ENCODE peak calls at places on chromosomes 6 and 20, in five cellular contexts. Y is left cardiac atrium, N is T-cell, O is Daoy, T is SJSA1. U is an unnamed sample.

GRCh38 chr6:113630365-113630737 is 226.8 kb upstream of the MARCKS start:
- DNase-seq in O (peak), N (no peak), T (no peak), Y (no peak), U (no peak)

GRCh38 chr6:105759946-105760345 is 326.2 kb upstream of the PRDM1 start:
- DNase-seq in N (no peak), Y (no peak), O (peak), T (peak), U (peak)

GRCh38 chr20:2301164-2301622 is 5.4 kb downstream of the TGM3 start:
- DNase-seq in T (peak), Y (peak), O (peak), N (no peak), U (peak)

GRCh38 chr20:45087115-45087785 is 13.7 kb downstream of the KCNS1 start:
- DNase-seq in T (no peak), Y (no peak), N (no peak), O (no peak), U (no peak)

GRCh38 chr20:53989977-53990376 is 80.4 kb downstream of the BCAS1 start:
- DNase-seq in O (no peak), T (peak), Y (no peak), N (no peak), U (no peak)

GRCh38 chr6:144536079-144536478 is 250.9 kb downstream of the UTRN start:
- DNase-seq in O (no peak), N (no peak), T (no peak), Y (no peak), U (no peak)

GRCh38 chr6:40373267-40373666 is 213.9 kb downstream of the LRFN2 start:
- DNase-seq in N (no peak), O (no peak), T (no peak), Y (no peak), U (no peak)

GRCh38 chr6:139126255-139126654 is 8.6 kb upstream of the HECA start:
- DNase-seq in T (peak), Y (no peak), N (no peak), O (peak), U (peak)

GRCh38 chr20:3082306-3082951 is 2.1 kb downstream of the AVP start:
- DNase-seq in T (no peak), Y (no peak), O (no peak), N (no peak), U (no peak)

GRCh38 chr6:8437813-8438212 is 2.5 kb upstream of the SLC35B3 start:
- DNase-seq in N (no peak), T (no peak), O (no peak), Y (no peak), U (no peak)

GRCh38 chr20:50085481-50086365 is 27.2 kb downstream of the UBE2V1 start:
- DNase-seq in O (peak), Y (peak), T (peak), N (no peak), U (peak)

GRCh38 chr20:33999025-33999629 is 5.4 kb downstream of the RALY start:
- DNase-seq in O (no peak), Y (no peak), T (no peak), N (no peak), U (no peak)

GRCh38 chr6:106114492-106114891 is 28.4 kb downstream of the PRDM1 start:
- DNase-seq in O (no peak), T (no peak), Y (no peak), N (no peak), U (no peak)

GRCh38 chr6:135637701-135638100 is 140.2 kb upstream of the AHI1 start:
- DNase-seq in T (no peak), Y (no peak), O (no peak), N (no peak), U (no peak)

GRCh38 chr6:37536462-37537225 is 37.0 kb upstream of the CCDC167 start:
- DNase-seq in O (no peak), Y (no peak), T (no peak), N (no peak), U (no peak)

GRCh38 chr6:122207794-122208193 is 191.7 kb upstream of the HSF2 start:
- DNase-seq in Y (no peak), T (no peak), O (no peak), N (no peak), U (no peak)

GRCh38 chr20:5919634-5920544 is 30.4 kb downstream of the TRMT6 start:
- DNase-seq in T (no peak), Y (no peak), O (peak), N (no peak), U (peak)

GRCh38 chr6:116189472-116189871 is 63.5 kb upstream of the COL10A1 start:
- DNase-seq in T (no peak), N (no peak), Y (no peak), O (no peak), U (no peak)

GRCh38 chr20:34088871-34089479 is 23.1 kb downstream of the EIF2S2 start:
- DNase-seq in T (no peak), N (no peak), O (no peak), Y (no peak), U (no peak)

GRCh38 chr6:153096792-153097191 is 34.3 kb downstream of the RGS17 start:
- DNase-seq in N (no peak), O (no peak), Y (no peak), T (no peak), U (no peak)

GRCh38 chr6:38476141-38476540 is 163.6 kb downstream of the BTBD9 start:
- DNase-seq in N (no peak), O (no peak), Y (no peak), T (no peak), U (no peak)

GRCh38 chr20:6008254-6008653 is 45.6 kb downstream of the LRRN4 start:
- DNase-seq in Y (peak), O (peak), T (no peak), N (no peak), U (peak)

GRCh38 chr6:154466139-154466538 is 44.3 kb downstream of the CNKSR3 start:
- DNase-seq in T (no peak), Y (no peak), O (no peak), N (no peak), U (no peak)

GRCh38 chr6:105459049-105459448 is 56.2 kb upstream of the PREP start:
- DNase-seq in N (peak), O (peak), T (peak), Y (no peak), U (peak)

GRCh38 chr6:75285156-75285639 is 606 bp upstream of the TMEM30A start:
- DNase-seq in T (no peak), N (no peak), O (no peak), Y (no peak), U (peak)

GRCh38 chr6:143680157-143680556 is 2.4 kb downstream of the PHACTR2 start:
- DNase-seq in O (no peak), Y (no peak), T (peak), N (no peak), U (no peak)

GRCh38 chr6:138814179-138814834 is 18.4 kb downstream of the ECT2L start:
- DNase-seq in Y (no peak), O (no peak), N (no peak), T (no peak), U (no peak)

GRCh38 chr20:45407067-45407745 is 883 bp upstream of the DBNDD2 start:
- DNase-seq in T (no peak), Y (peak), N (no peak), O (no peak), U (no peak)

GRCh38 chr6:38638941-38639497 is 710 bp downstream of the BTBD9 start:
- DNase-seq in O (peak), N (peak), Y (no peak), T (no peak), U (peak)

GRCh38 chr20:53444386-53444785 is 149.3 kb downstream of the ZNF217 start:
- DNase-seq in Y (no peak), O (no peak), N (no peak), T (no peak), U (no peak)

GRCh38 chr6:12296255-12296573 is 6.1 kb downstream of the EDN1 start:
- DNase-seq in Y (peak), O (peak), T (peak), N (no peak), U (peak)

GRCh38 chr20:59458645-59459044 is 145.7 kb upstream of the PHACTR3 start:
- DNase-seq in O (no peak), N (no peak), Y (no peak), T (no peak), U (no peak)

GRCh38 chr20:25624500-25624939 is 706 bp upstream of the NANP start:
- DNase-seq in O (no peak), T (no peak), Y (no peak), N (no peak), U (no peak)

GRCh38 chr20:45779011-45779915 is 12.4 kb downstream of the WFDC3 start:
- DNase-seq in T (peak), Y (peak), O (peak), N (no peak), U (peak)

GRCh38 chr6:167501831-167502385 is 177.0 kb downstream of the TTLL2 start:
- DNase-seq in O (peak), T (no peak), N (no peak), Y (no peak), U (no peak)